ENCODE peak calls at places on chromosomes 12 and 14, in five cellular contexts. A is T-helper 2 cell treated with Interferon-gamma antibody and Interleukin-4, amounts not matched to agents 5 μg/mL and 100 μg/mL, for 36 hours; N is glutamatergic neuron; D is stimulated activated CD4-positive, alpha-beta T cell treated with anti-CD3 and anti-CD28 coated beads, TNF-alpha, amount 100 ng/mL, for 4 hours; O is NAMALWA. H is an unnamed sample.

GRCh38 chr14:43789458-43789857 is 717.6 kb downstream of the FSCB start:
- DNase-seq in A (no peak), N (no peak), D (no peak), O (no peak), H (no peak)

GRCh38 chr12:69275471-69275891 is 36.1 kb downstream of the CPSF6 start:
- DNase-seq in A (no peak), N (no peak), D (no peak), O (no peak), H (no peak)

GRCh38 chr14:75229923-75230792 is 48.5 kb upstream of the FOS start:
- DNase-seq in A (peak), N (no peak), D (peak), O (peak), H (peak)

GRCh38 chr12:120971299-120972180 is 6.8 kb upstream of the HNF1A start:
- DNase-seq in A (peak), N (no peak), D (no peak), O (peak), H (peak)

GRCh38 chr14:53872551-53873188 is 84.0 kb downstream of the BMP4 start:
- DNase-seq in A (no peak), N (no peak), D (no peak), O (no peak), H (no peak)

GRCh38 chr14:105026789-105027563 is 6.1 kb upstream of the CDCA4 start:
- DNase-seq in A (no peak), N (no peak), D (no peak), O (peak), H (no peak)

GRCh38 chr12:131351319-131352028 is 359.4 kb upstream of the SFSWAP start:
- DNase-seq in A (no peak), N (no peak), D (no peak), O (peak), H (no peak)

GRCh38 chr14:53542692-53543091 is 389.6 kb upstream of the DDHD1 start:
- DNase-seq in A (no peak), N (no peak), D (no peak), O (no peak), H (no peak)

GRCh38 chr14:41285193-41285748 is 321.4 kb upstream of the LRFN5 start:
- DNase-seq in A (no peak), N (no peak), D (no peak), O (peak), H (no peak)

GRCh38 chr12:107296681-107297086 is 203.3 kb upstream of the CRY1 start:
- DNase-seq in A (no peak), N (no peak), D (no peak), O (no peak), H (no peak)

GRCh38 chr12:180445-180844 is 33.5 kb downstream of the SLC6A12 start:
- DNase-seq in A (no peak), N (no peak), D (no peak), O (no peak), H (no peak)

GRCh38 chr12:102824218-102824835 is 92.7 kb downstream of the PAH start:
- DNase-seq in A (no peak), N (peak), D (no peak), O (no peak), H (no peak)

GRCh38 chr12:9669534-9669933 is at the start of gene CLEC2D:
- DNase-seq in A (peak), N (no peak), D (no peak), O (peak), H (peak)

GRCh38 chr14:64746298-64747250 is 42.4 kb downstream of the PLEKHG3 start:
- DNase-seq in A (no peak), N (no peak), D (no peak), O (no peak), H (no peak)

GRCh38 chr12:55681142-55682077 is 26.3 kb downstream of the ITGA7 start:
- DNase-seq in A (no peak), N (no peak), D (no peak), O (no peak), H (no peak)

GRCh38 chr14:61925732-61926445 is 163.7 kb downstream of the SNAPC1 start:
- DNase-seq in A (no peak), N (no peak), D (no peak), O (no peak), H (no peak)

GRCh38 chr12:123475256-123475703 is 17.3 kb downstream of the SNRNP35 start:
- DNase-seq in A (no peak), N (no peak), D (no peak), O (no peak), H (no peak)

GRCh38 chr12:19402743-19403400 is 36.4 kb upstream of the AEBP2 start:
- DNase-seq in A (no peak), N (no peak), D (no peak), O (no peak), H (no peak)

GRCh38 chr12:120783197-120783596 is 57.6 kb downstream of the ACADS start:
- DNase-seq in A (peak), N (no peak), D (no peak), O (no peak), H (no peak)

GRCh38 chr14:76715102-76715926 is 46.0 kb upstream of the VASH1 start:
- DNase-seq in A (no peak), N (no peak), D (no peak), O (no peak), H (no peak)

GRCh38 chr14:68624541-68625220 is 168.2 kb downstream of the ZFP36L1 start:
- DNase-seq in A (no peak), N (no peak), D (no peak), O (no peak), H (no peak)

GRCh38 chr12:74903522-74903921 is 306.1 kb downstream of the KCNC2 start:
- DNase-seq in A (no peak), N (no peak), D (no peak), O (peak), H (no peak)

GRCh38 chr12:11661491-11662085 is 12.1 kb downstream of the ETV6 start:
- DNase-seq in A (no peak), N (no peak), D (no peak), O (no peak), H (no peak)

GRCh38 chr12:109088818-109089217 is 4.5 kb downstream of the ALKBH2 start:
- DNase-seq in A (no peak), N (no peak), D (no peak), O (no peak), H (no peak)

GRCh38 chr12:41468756-41469155 is 280.6 kb downstream of the PDZRN4 start:
- DNase-seq in A (no peak), N (no peak), D (no peak), O (no peak), H (no peak)

GRCh38 chr12:21547437-21547836 is 21.3 kb downstream of the SPX start:
- DNase-seq in A (peak), N (no peak), D (no peak), O (no peak), H (no peak)

H was measured in stimulated activated effector memory CD8-positive, alpha-beta T cell treated with anti-CD3 and anti-CD28 coated beads, Interleukin-12 subunit alpha, Interleukin-12 subunit beta, amount 100 ng/mL, for 72 hours.